ENCODE peak calls at places on chromosomes 13 and 19, in five cellular contexts. R is CD4-positive, alpha-beta memory T cell; E is cardiac fibroblast; P is GM23338; O is heart right ventricle. H is an unnamed sample.
A peak's percentile ranks its signal among the peaks of the same experiment; 100 is the strongest.

GRCh38 chr13:38398810-38399493 is 49.3 kb downstream of the UFM1 start:
- DNase-seq in R (no peak), E (peak; percentile 73), P (no peak), O (no peak), H (no peak)

GRCh38 chr19:2613507-2614295 is 88.8 kb downstream of the GNG7 start:
- DNase-seq in R (peak; percentile 57), E (peak; percentile 60), P (peak; percentile 83), O (no peak), H (no peak)

GRCh38 chr13:76048675-76049396 is 412.7 kb downstream of the LMO7 start:
- DNase-seq in R (no peak), E (no peak), P (no peak), O (no peak), H (no peak)

GRCh38 chr13:50123862-50124535 is 108.8 kb downstream of the KCNRG start:
- DNase-seq in R (peak; percentile 73), E (peak; percentile 95), P (peak; percentile 89), O (peak; percentile 87), H (peak; percentile 91)

GRCh38 chr13:39786091-39786490 is 130.6 kb downstream of the COG6 start:
- DNase-seq in R (no peak), E (no peak), P (no peak), O (no peak), H (peak; percentile 52)

GRCh38 chr13:92827503-92827902 is 399.1 kb upstream of the GPC6 start:
- DNase-seq in R (no peak), E (no peak), P (no peak), O (no peak), H (no peak)

GRCh38 chr19:15199652-15200574 is 882 bp downstream of the NOTCH3 start:
- DNase-seq in R (no peak), E (no peak), P (peak; percentile 91), O (no peak), H (no peak)

GRCh38 chr13:27005976-27006518 is 165.6 kb downstream of the USP12 start:
- DNase-seq in R (no peak), E (no peak), P (no peak), O (no peak), H (no peak)

GRCh38 chr13:33183431-33184130 is 102.0 kb downstream of the STARD13 start:
- DNase-seq in R (no peak), E (peak; percentile 77), P (no peak), O (no peak), H (no peak)

GRCh38 chr19:41553804-41554203 is 22.2 kb upstream of the CEACAM21 start:
- DNase-seq in R (no peak), E (no peak), P (no peak), O (no peak), H (no peak)

GRCh38 chr13:42153371-42153770 is 104.9 kb downstream of the DGKH start:
- DNase-seq in R (no peak), E (peak; percentile 31), P (no peak), O (no peak), H (peak; percentile 31)

GRCh38 chr13:80070024-80070703 is 270.8 kb downstream of the SPRY2 start:
- DNase-seq in R (no peak), E (no peak), P (peak; percentile 61), O (no peak), H (no peak)

GRCh38 chr19:33392341-33393285 is 19.1 kb downstream of the CEBPG start:
- DNase-seq in R (no peak), E (no peak), P (no peak), O (no peak), H (no peak)

GRCh38 chr13:81582381-81582780 is 1241.5 kb upstream of the SPRY2 start:
- DNase-seq in R (no peak), E (no peak), P (no peak), O (no peak), H (no peak)

GRCh38 chr19:46288896-46289588 is 7.8 kb upstream of the HIF3A start:
- DNase-seq in R (no peak), E (peak; percentile 99), P (no peak), O (peak; percentile 57), H (peak; percentile 90)

H was measured in dermis microvascular lymphatic vessel endothelial cell.